ENCODE peak calls at places on chromosomes 16 and 17, in nine cellular contexts. I is WTC11, C is A549, T is endothelial cell of umbilical vein, E is K562, A is H1, O is HCT116, D is SK-N-SH, W is HepG2. Q is an unnamed sample.

GRCh38 chr17:77332981-77333685 is 192.4 kb downstream of the SEC14L1 start:
- DNase-seq in W (no peak), I (no peak), O (no peak), E (peak), T (no peak), C (no peak), D (no peak), A (no peak), Q (peak)

GRCh38 chr16:50533317-50533716 is 14.9 kb upstream of the NKD1 start:
- DNase-seq in E (no peak), D (no peak), W (no peak), O (no peak), C (no peak), I (no peak), T (no peak), A (peak), Q (no peak)

GRCh38 chr16:86667035-86667434 is 88.7 kb downstream of the FOXL1 start:
- DNase-seq in D (no peak), E (no peak), W (no peak), T (no peak), A (no peak), C (no peak), I (no peak), O (no peak), Q (no peak)

GRCh38 chr16:84482001-84482891 is 22.2 kb downstream of the MEAK7 start:
- DNase-seq in W (no peak), A (peak), T (peak), I (peak), D (peak), C (no peak), O (no peak), E (no peak), Q (no peak)

GRCh38 chr17:59349178-59349577 is 17.7 kb downstream of the YPEL2 start:
- DNase-seq in C (no peak), A (no peak), W (no peak), T (no peak), O (no peak), I (no peak), D (no peak), E (no peak), Q (no peak)

GRCh38 chr17:42363767-42364585 is 24.3 kb downstream of the STAT3 start:
- DNase-seq in E (no peak), W (no peak), A (no peak), I (no peak), T (peak), D (no peak), C (no peak), O (no peak), Q (no peak)

GRCh38 chr16:65661451-65661850 is 539.6 kb upstream of the CDH11 start:
- DNase-seq in C (no peak), T (no peak), O (no peak), E (no peak), I (no peak), W (no peak), D (no peak), A (no peak), Q (no peak)

GRCh38 chr17:6548578-6549330 is 7.6 kb downstream of the PITPNM3 start:
- DNase-seq in C (no peak), D (no peak), A (no peak), W (peak), T (no peak), O (no peak), I (no peak), E (no peak), Q (no peak)

GRCh38 chr17:63246344-63246743 is 199.8 kb downstream of the CYB561 start:
- DNase-seq in D (peak), O (no peak), T (no peak), C (no peak), A (no peak), E (no peak), I (no peak), W (no peak), Q (no peak)

GRCh38 chr17:78724544-78724943 is 57.5 kb downstream of the CYTH1 start:
- DNase-seq in D (peak), O (no peak), E (no peak), I (no peak), W (no peak), A (no peak), C (no peak), T (no peak), Q (no peak)

GRCh38 chr16:27769561-27770222 is 219.7 kb downstream of the KATNIP start:
- DNase-seq in O (peak), T (no peak), E (no peak), I (no peak), D (no peak), A (no peak), C (no peak), W (no peak), Q (no peak)

GRCh38 chr16:67023689-67024088 is 5.3 kb upstream of the CBFB start:
- DNase-seq in T (no peak), I (no peak), D (no peak), W (no peak), C (no peak), E (no peak), O (no peak), A (no peak), Q (no peak)

GRCh38 chr17:63440770-63441335 is 5.3 kb downstream of the CYB561 start:
- DNase-seq in T (no peak), O (no peak), D (peak), E (no peak), C (no peak), A (no peak), I (no peak), W (no peak), Q (no peak)

GRCh38 chr16:69048328-69049120 is 56.9 kb upstream of the HAS3 start:
- DNase-seq in E (no peak), O (no peak), A (no peak), C (no peak), I (no peak), W (no peak), D (no peak), T (no peak), Q (no peak)

GRCh38 chr16:89574681-89575246 is 794 bp upstream of the CPNE7 start:
- DNase-seq in C (peak), T (peak), I (peak), W (no peak), E (peak), D (no peak), O (peak), A (peak), Q (peak)

GRCh38 chr17:29592850-29593545 is at the start of gene ANKRD13B:
- DNase-seq in A (peak), T (no peak), E (peak), I (peak), W (no peak), C (no peak), O (no peak), D (peak), Q (peak)

GRCh38 chr16:48629531-48629930 is 19.6 kb upstream of the N4BP1 start:
- DNase-seq in I (no peak), W (no peak), T (no peak), O (no peak), D (no peak), E (no peak), C (no peak), A (peak), Q (no peak)

GRCh38 chr17:61064087-61064951 is 335.3 kb upstream of the TBX2 start:
- DNase-seq in O (no peak), D (no peak), E (no peak), C (no peak), T (no peak), A (no peak), I (no peak), W (no peak), Q (no peak)

GRCh38 chr17:74981979-74982662 is 5.3 kb upstream of the CDR2L start:
- DNase-seq in I (peak), W (peak), E (peak), T (peak), D (peak), C (peak), A (peak), O (peak), Q (peak)

GRCh38 chr17:42431758-42432161 is 8.7 kb upstream of the CAVIN1 start:
- DNase-seq in W (no peak), C (no peak), T (no peak), E (no peak), O (no peak), I (no peak), D (no peak), A (no peak), Q (no peak)

GRCh38 chr17:69763503-69763902 is 311.5 kb upstream of the KCNJ16 start:
- DNase-seq in D (no peak), T (peak), W (no peak), C (no peak), E (no peak), A (no peak), O (no peak), I (no peak), Q (no peak)

GRCh38 chr17:50872710-50873424 is 6.7 kb upstream of the TOB1 start:
- DNase-seq in I (no peak), O (no peak), T (no peak), C (no peak), A (no peak), D (no peak), E (no peak), W (no peak), Q (peak)

GRCh38 chr16:19717319-19717718 is 708 bp downstream of the KNOP1 start:
- DNase-seq in E (no peak), O (no peak), T (no peak), C (peak), I (no peak), A (no peak), W (no peak), D (no peak), Q (peak)
- TF ChIP-seq MAX in E (no peak), O (no peak), T (no peak), C (no peak), I (no peak), A (no peak), W (no peak), D (no peak), Q (no peak)

GRCh38 chr17:68600123-68600880 is 865 bp downstream of the FAM20A start:
- DNase-seq in O (no peak), C (peak), D (peak), A (peak), T (no peak), W (peak), I (peak), E (no peak), Q (no peak)
- TF ChIP-seq MAX in O (no peak), C (no peak), D (no peak), A (peak), T (no peak), W (peak), I (no peak), E (no peak), Q (no peak)

GRCh38 chr16:3584412-3584811 is 7.2 kb upstream of the NLRC3 start:
- DNase-seq in I (no peak), D (no peak), C (no peak), A (no peak), T (no peak), E (no peak), W (no peak), O (no peak), Q (no peak)
- TF ChIP-seq MAX in I (no peak), D (no peak), C (no peak), A (no peak), T (no peak), E (no peak), W (no peak), O (no peak), Q (no peak)

GRCh38 chr17:72031219-72031906 is 89.5 kb upstream of the SOX9 start:
- DNase-seq in C (no peak), A (no peak), E (no peak), T (no peak), O (no peak), W (no peak), I (no peak), D (peak), Q (no peak)
- TF ChIP-seq MAX in C (no peak), A (no peak), E (no peak), T (no peak), O (no peak), W (no peak), I (no peak), D (no peak), Q (no peak)